ENCODE peak calls at places on chromosomes 11 and 22, in ten cellular contexts. M is BJ; L is iris pigment epithelial cell; D is NCI-H1436; Z is NAMALWA; K is stimulated activated CD4-positive, alpha-beta T cell treated with anti-CD3 and anti-CD28 coated beads, TNF-alpha, amount 100 ng/mL, for 1 hour; S is left ventricle myocardium inferior; N is heart right ventricle; X is Ammon's horn; J is sigmoid colon. V is an unnamed sample.

GRCh38 chr11:69321877-69322350 is 28.0 kb downstream of the MYEOV start:
- DNase-seq in M (peak; percentile 82), L (peak; percentile 65), D (no peak), Z (no peak), K (no peak), S (no peak), N (no peak), X (no peak), J (peak; percentile 39), V (peak; percentile 99)

GRCh38 chr11:118530180-118530682 is 761 bp upstream of the TMEM25 start:
- DNase-seq in M (no peak), L (peak; percentile 28), D (peak; percentile 30), Z (no peak), K (no peak), S (no peak), N (no peak), X (no peak), J (no peak), V (peak; percentile 7)

GRCh38 chr22:28019360-28019759 is 100.3 kb upstream of the PITPNB start:
- DNase-seq in M (no peak), L (no peak), D (no peak), Z (no peak), K (no peak), S (peak; percentile 9), N (no peak), X (no peak), J (peak; percentile 61), V (peak; percentile 22)

GRCh38 chr22:27987557-27987956 is 68.5 kb upstream of the PITPNB start:
- DNase-seq in M (peak; percentile 47), L (peak; percentile 87), D (no peak), Z (no peak), K (no peak), S (no peak), N (no peak), X (no peak), J (peak; percentile 42), V (peak; percentile 80)

GRCh38 chr11:132064987-132065620 is 694.7 kb downstream of the NTM start:
- DNase-seq in M (peak; percentile 97), L (peak; percentile 96), D (no peak), Z (no peak), K (no peak), S (no peak), N (no peak), X (peak; percentile 73), J (no peak), V (peak; percentile 100)

GRCh38 chr11:64894812-64895452 is 16.5 kb upstream of the EHD1 start:
- DNase-seq in M (no peak), L (no peak), D (no peak), Z (no peak), K (no peak), S (no peak), N (peak; percentile 19), X (no peak), J (no peak), V (no peak)

GRCh38 chr11:7376386-7376785 is 108.9 kb upstream of the OLFML1 start:
- DNase-seq in M (no peak), L (no peak), D (no peak), Z (no peak), K (no peak), S (no peak), N (no peak), X (no peak), J (no peak), V (no peak)

GRCh38 chr11:61688368-61689163 is 8.4 kb downstream of the DAGLA start:
- DNase-seq in M (peak; percentile 28), L (no peak), D (no peak), Z (no peak), K (no peak), S (peak; percentile 80), N (peak; percentile 70), X (peak; percentile 42), J (peak; percentile 91), V (no peak)

GRCh38 chr11:45410391-45411215 is 124.5 kb upstream of the SYT13 start:
- DNase-seq in M (no peak), L (no peak), D (no peak), Z (no peak), K (no peak), S (no peak), N (no peak), X (no peak), J (no peak), V (no peak)

GRCh38 chr22:38412435-38413084 is 42.4 kb downstream of the KCNJ4 start:
- DNase-seq in M (no peak), L (no peak), D (no peak), Z (no peak), K (peak; percentile 41), S (no peak), N (peak; percentile 45), X (no peak), J (peak; percentile 61), V (no peak)